ENCODE peak calls at places on chromosomes 16 and 17, in four cellular contexts. K is neural crest cell; U is CD4-positive, alpha-beta T cell; B is activated B cell treated with CpG ODN at 0.5 μM for 24 hours. H is an unnamed sample.

GRCh38 chr16:86227801-86228200 is 282.5 kb upstream of the FOXF1 start:
- DNase-seq in K (no peak), U (no peak), B (no peak), H (no peak)

GRCh38 chr17:27817731-27818130 is 17.4 kb upstream of the NOS2 start:
- DNase-seq in K (no peak), U (no peak), B (no peak), H (no peak)

GRCh38 chr16:86018487-86018886 is 119.5 kb downstream of the IRF8 start:
- DNase-seq in K (no peak), U (no peak), B (peak), H (peak)

GRCh38 chr16:8958344-8958808 is 5.3 kb downstream of the USP7 start:
- DNase-seq in K (no peak), U (peak), B (no peak), H (no peak)

GRCh38 chr16:47492428-47493357 is 31.6 kb downstream of the PHKB start:
- DNase-seq in K (no peak), U (no peak), B (peak), H (peak)

GRCh38 chr16:9647981-9648701 is 534.1 kb downstream of the GRIN2A start:
- DNase-seq in K (peak), U (no peak), B (no peak), H (no peak)

GRCh38 chr17:58527949-58528348 is 13.5 kb upstream of the MTMR4 start:
- DNase-seq in K (no peak), U (no peak), B (no peak), H (no peak)

GRCh38 chr16:65634833-65635232 is 513.0 kb upstream of the CDH11 start:
- DNase-seq in K (no peak), U (no peak), B (no peak), H (no peak)

GRCh38 chr16:72493681-72494415 is 321.9 kb upstream of the PMFBP1 start:
- DNase-seq in K (no peak), U (no peak), B (no peak), H (no peak)

GRCh38 chr16:57700801-57701551 is 6.4 kb downstream of the DRC7 start:
- DNase-seq in K (peak), U (no peak), B (no peak), H (no peak)

GRCh38 chr16:2482181-2483107 is 7.5 kb downstream of the TBC1D24 start:
- DNase-seq in K (no peak), U (no peak), B (no peak), H (peak)

GRCh38 chr16:12758031-12758669 is 45.5 kb downstream of the CPPED1 start:
- DNase-seq in K (no peak), U (no peak), B (no peak), H (no peak)

GRCh38 chr17:78142113-78142861 is 3.9 kb upstream of the C17orf99 start:
- DNase-seq in K (no peak), U (no peak), B (no peak), H (no peak)

GRCh38 chr17:62689441-62690167 is 62.1 kb downstream of the MRC2 start:
- DNase-seq in K (no peak), U (no peak), B (no peak), H (no peak)

GRCh38 chr17:27266228-27266627 is 27.7 kb upstream of the WSB1 start:
- DNase-seq in K (no peak), U (no peak), B (no peak), H (no peak)

GRCh38 chr17:8894189-8894611 is 26.7 kb upstream of the PIK3R6 start:
- DNase-seq in K (no peak), U (no peak), B (no peak), H (peak)

GRCh38 chr17:9240659-9241370 is 219.5 kb downstream of the NTN1 start:
- DNase-seq in K (peak), U (no peak), B (no peak), H (no peak)

GRCh38 chr16:47884131-47884725 is 271.6 kb downstream of the ABCC12 start:
- DNase-seq in K (no peak), U (no peak), B (no peak), H (no peak)

GRCh38 chr16:424033-424622 is 1.3 kb upstream of the RAB11FIP3 start:
- DNase-seq in K (no peak), U (no peak), B (no peak), H (no peak)

GRCh38 chr17:48155889-48156670 is 48.5 kb downstream of the SNX11 start:
- DNase-seq in K (no peak), U (no peak), B (no peak), H (no peak)

GRCh38 chr17:77208856-77209255 is 68.1 kb downstream of the SEC14L1 start:
- DNase-seq in K (no peak), U (no peak), B (no peak), H (no peak)

GRCh38 chr16:77574867-77575619 is 140.2 kb upstream of the ADAMTS18 start:
- DNase-seq in K (no peak), U (no peak), B (no peak), H (no peak)

GRCh38 chr16:66874079-66874775 is 6.1 kb upstream of the PDP2 start:
- DNase-seq in K (no peak), U (no peak), B (no peak), H (no peak)

GRCh38 chr16:2912330-2913199 is 834 bp downstream of the FLYWCH1 start:
- DNase-seq in K (no peak), U (peak), B (peak), H (no peak)

GRCh38 chr16:46783800-46784199 is 35.7 kb upstream of the MYLK3 start:
- DNase-seq in K (no peak), U (no peak), B (no peak), H (no peak)

GRCh38 chr17:17577373-17577772 is 14.1 kb downstream of the PEMT start:
- DNase-seq in K (no peak), U (no peak), B (no peak), H (no peak)

GRCh38 chr16:15811778-15812750 is 44.8 kb downstream of the MYH11 start:
- DNase-seq in K (no peak), U (no peak), B (no peak), H (no peak)

GRCh38 chr16:927406-927805 is 43.4 kb downstream of the LMF1 start:
- DNase-seq in K (no peak), U (no peak), B (no peak), H (no peak)

GRCh38 chr16:68366062-68366461 is 55.2 kb downstream of the PRMT7 start:
- DNase-seq in K (no peak), U (no peak), B (no peak), H (no peak)

GRCh38 chr16:68362952-68363846 is 52.4 kb downstream of the PRMT7 start:
- DNase-seq in K (no peak), U (no peak), B (no peak), H (no peak)

GRCh38 chr16:68363847-68364600 is 53.2 kb downstream of the PRMT7 start:
- DNase-seq in K (no peak), U (no peak), B (no peak), H (no peak)

GRCh38 chr16:68365167-68365817 is 54.5 kb downstream of the PRMT7 start:
- DNase-seq in K (no peak), U (no peak), B (no peak), H (no peak)

GRCh38 chr16:68364601-68364998 is 53.8 kb downstream of the PRMT7 start:
- DNase-seq in K (no peak), U (no peak), B (no peak), H (no peak)
- TF ChIP-seq CTCF in K (peak), U (no peak), B (no peak), H (no peak)

GRCh38 chr17:74751210-74751529 is 2.7 kb downstream of the NHERF1 start:
- DNase-seq in K (no peak), U (no peak), B (no peak), H (no peak)

GRCh38 chr17:74748529-74749261 is at the start of gene NHERF1:
- DNase-seq in K (peak), U (peak), B (peak), H (no peak)

GRCh38 chr17:74749262-74750038 is 1.0 kb downstream of the NHERF1 start:
- DNase-seq in K (no peak), U (peak), B (no peak), H (no peak)

GRCh38 chr17:74750039-74750326 is 1.6 kb downstream of the NHERF1 start:
- DNase-seq in K (no peak), U (no peak), B (no peak), H (no peak)

GRCh38 chr17:74750327-74751069 is 2.1 kb downstream of the NHERF1 start:
- DNase-seq in K (no peak), U (no peak), B (no peak), H (no peak)
- TF ChIP-seq CTCF in K (no peak), U (no peak), B (no peak), H (no peak)

GRCh38 chr17:42405076-42405475 is 16.8 kb upstream of the STAT3 start:
- DNase-seq in K (no peak), U (no peak), B (no peak), H (no peak)

GRCh38 chr17:42404326-42405055 is 16.2 kb upstream of the STAT3 start:
- DNase-seq in K (no peak), U (no peak), B (no peak), H (no peak)

GRCh38 chr17:42407289-42407836 is 15.7 kb downstream of the CAVIN1 start:
- DNase-seq in K (no peak), U (peak), B (peak), H (no peak)

GRCh38 chr17:42406602-42407288 is 16.3 kb downstream of the CAVIN1 start:
- DNase-seq in K (no peak), U (no peak), B (no peak), H (no peak)

GRCh38 chr17:42405963-42406495 is 17.0 kb downstream of the CAVIN1 start:
- DNase-seq in K (peak), U (peak), B (peak), H (peak)
- TF ChIP-seq CTCF in K (peak), U (peak), B (no peak), H (peak)

GRCh38 chr17:1907216-1907631 is 77.4 kb downstream of the RPA1 start:
- DNase-seq in K (no peak), U (no peak), B (no peak), H (no peak)
- TF ChIP-seq CTCF in K (no peak), U (no peak), B (no peak), H (no peak)

DNA sequence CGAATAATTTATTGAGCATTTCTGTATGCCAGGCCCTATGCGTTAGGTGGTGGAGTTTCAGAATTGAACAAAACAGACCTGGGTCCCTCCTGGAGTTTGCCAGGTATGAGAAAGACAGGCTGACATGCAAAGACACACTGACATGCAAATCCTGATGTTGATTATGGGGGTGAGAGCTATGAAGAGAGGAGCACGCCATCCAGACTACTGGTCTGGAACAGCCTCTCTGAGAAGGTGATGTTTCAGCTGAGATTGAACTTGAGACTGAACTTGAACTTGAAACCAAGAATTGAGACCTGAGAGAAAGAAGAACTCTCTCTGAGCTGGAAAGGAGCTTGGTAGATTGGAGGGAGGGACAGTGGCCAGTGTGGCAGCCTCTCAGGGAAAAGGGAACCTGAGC is 14.2 kb upstream of the CACNG4 start:
- DNase-seq in K (no peak), U (no peak), B (no peak), H (no peak)
- TF ChIP-seq CTCF in K (no peak), U (no peak), B (no peak), H (no peak)

GRCh38 chr17:2056221-2057129 is 1.6 kb downstream of the HIC1 start:
- DNase-seq in K (no peak), U (peak), B (peak), H (no peak)
- TF ChIP-seq CTCF in K (no peak), U (peak), B (no peak), H (no peak)

DNA sequence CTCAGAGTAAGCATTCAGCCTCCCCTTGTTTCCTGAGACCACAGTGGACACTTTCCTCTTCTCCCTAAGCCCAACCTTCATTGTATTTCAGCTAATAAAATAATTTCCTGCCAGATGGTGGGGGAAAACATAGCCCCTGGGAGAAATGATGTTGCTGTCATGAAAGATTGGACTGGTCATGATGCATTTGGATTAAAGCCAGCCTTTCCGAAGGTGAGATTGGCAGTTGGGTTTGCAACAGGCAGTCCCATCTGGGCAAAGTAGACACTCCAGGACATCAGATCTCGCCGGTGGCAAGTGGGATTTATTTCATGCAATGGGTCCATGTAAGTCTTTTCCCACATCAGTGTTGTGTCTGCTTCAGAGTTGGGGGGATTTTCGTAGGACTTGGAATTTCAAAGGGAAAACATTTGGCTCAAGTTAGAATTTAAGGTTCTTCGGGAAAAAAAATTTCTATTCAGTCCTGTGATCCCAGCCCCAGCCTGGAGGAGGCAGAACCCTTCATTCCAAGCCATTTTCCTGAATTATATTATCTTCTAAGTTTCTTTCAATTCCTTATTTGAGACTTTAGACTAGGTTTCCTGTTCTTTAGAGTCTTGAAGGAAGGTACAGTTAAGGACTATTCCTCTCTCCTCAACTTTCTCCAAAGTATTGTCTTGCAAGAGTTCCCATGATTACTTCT is 391.7 kb downstream of the XYLT1 start:
- DNase-seq in K (no peak), U (no peak), B (no peak), H (no peak)
- TF ChIP-seq CTCF in K (no peak), U (no peak), B (no peak), H (no peak)

GRCh38 chr16:89316701-89317100 is 99.2 kb downstream of the ZNF778 start:
- DNase-seq in K (no peak), U (no peak), B (no peak), H (no peak)
- TF ChIP-seq CTCF in K (no peak), U (no peak), B (no peak), H (no peak)

DNA sequence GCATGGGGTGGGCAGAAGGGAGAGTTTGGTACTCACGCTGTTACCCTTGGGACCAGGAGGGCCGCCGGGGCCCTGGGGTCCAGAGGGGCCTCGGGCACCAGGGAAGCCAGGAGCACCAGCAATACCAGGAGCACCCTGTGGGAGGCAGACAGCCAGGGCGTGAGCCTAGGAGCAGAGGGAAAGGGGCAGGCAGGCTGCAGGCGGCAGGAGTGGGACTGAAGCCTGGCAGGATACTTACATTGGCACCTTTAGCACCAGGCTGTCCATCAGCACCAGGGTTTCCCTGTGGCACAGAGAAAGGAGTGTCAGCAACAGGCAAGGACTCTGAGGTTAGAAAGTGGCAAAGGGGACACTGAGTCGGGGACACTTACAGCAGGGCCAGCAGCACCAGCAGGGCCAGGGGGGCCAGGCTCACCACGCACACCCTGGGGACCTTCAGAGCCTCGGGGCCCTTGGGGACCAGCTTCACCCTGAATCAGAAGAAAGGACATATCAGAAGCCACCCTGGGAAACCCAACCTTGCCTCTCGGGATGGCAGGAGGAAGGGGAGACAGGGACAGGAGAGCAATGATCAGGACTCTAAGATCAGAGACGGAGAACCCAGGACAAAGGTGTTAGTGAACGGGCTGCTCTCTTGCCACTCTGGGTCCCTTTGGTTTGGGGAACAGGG is 6.1 kb downstream of the COL1A1 start:
- DNase-seq in K (no peak), U (no peak), B (no peak), H (no peak)
- TF ChIP-seq CTCF in K (no peak), U (no peak), B (no peak), H (no peak)

GRCh38 chr17:80284631-80285030 is 24.0 kb downstream of the RNF213 start:
- DNase-seq in K (no peak), U (no peak), B (no peak), H (no peak)
- TF ChIP-seq CTCF in K (no peak), U (no peak), B (no peak), H (no peak)